ENCODE peak calls at places on chromosome 11, in five cellular contexts. O is stimulated activated CD4-positive, alpha-beta T cell treated with anti-CD3 and anti-CD28 coated beads, TNF-alpha, amount 100 ng/mL, for 48 hours; L is AML-193; X is memory B cell; M is heart left ventricle. V is an unnamed sample.

GRCh38 chr11:110859240-110859835 is 147.1 kb upstream of the ARHGAP20 start:
- DNase-seq in X (no peak), L (no peak), O (no peak), M (no peak), V (no peak)

GRCh38 chr11:134586726-134587125 is 174.7 kb upstream of the B3GAT1 start:
- DNase-seq in O (no peak), L (no peak), M (no peak), X (no peak), V (no peak)

GRCh38 chr11:57791321-57792059 is 29.9 kb downstream of the CTNND1 start:
- DNase-seq in X (no peak), L (no peak), M (no peak), O (no peak), V (no peak)

GRCh38 chr11:120336641-120337132 is 474 bp downstream of the ARHGEF12 start:
- DNase-seq in M (peak), O (no peak), X (no peak), L (no peak), V (peak)

GRCh38 chr11:68683086-68683951 is 1.0 kb upstream of the GAL start:
- DNase-seq in L (no peak), X (no peak), O (no peak), M (no peak), V (no peak)

GRCh38 chr11:117218133-117218915 is 13.5 kb downstream of the PCSK7 start:
- DNase-seq in X (no peak), M (no peak), L (no peak), O (no peak), V (no peak)

GRCh38 chr11:70606248-70606950 is 208.1 kb downstream of the CTTN start:
- DNase-seq in M (peak), O (no peak), L (no peak), X (no peak), V (no peak)

GRCh38 chr11:71078482-71078881 is 173.9 kb downstream of the SHANK2 start:
- DNase-seq in O (no peak), L (no peak), M (no peak), X (no peak), V (no peak)

V was measured in left colon.